ENCODE peak calls at places on chromosomes 6 and 20, in four cellular contexts. A is GM12878, U is K562, N is IMR-90. Y is an unnamed sample.

GRCh38 chr6:15481892-15482291 is 180.9 kb downstream of the DTNBP1 start:
- DNase-seq in N (no peak), A (no peak), U (peak), Y (no peak)

GRCh38 chr6:692858-693736 is at the start of gene EXOC2:
- DNase-seq in A (peak), U (peak), N (peak), Y (peak)

GRCh38 chr20:19735446-19735845 is 22.6 kb upstream of the RIN2 start:
- DNase-seq in A (peak), N (peak), U (no peak), Y (peak)

GRCh38 chr6:75149253-75149652 is 56.6 kb downstream of the COL12A1 start:
- DNase-seq in U (no peak), A (no peak), N (peak), Y (no peak)

GRCh38 chr6:129785081-129785755 is 75.2 kb upstream of the ARHGAP18 start:
- DNase-seq in A (no peak), N (peak), U (no peak), Y (no peak)

GRCh38 chr6:156832166-156832743 is 55.1 kb downstream of the ARID1B start:
- DNase-seq in A (no peak), U (no peak), N (peak), Y (peak)

GRCh38 chr6:168456907-168457771 is 16.2 kb downstream of the SMOC2 start:
- DNase-seq in N (no peak), A (no peak), U (no peak), Y (no peak)

GRCh38 chr6:6315660-6316059 is 4.8 kb downstream of the F13A1 start:
- DNase-seq in U (peak), N (peak), A (no peak), Y (peak)

GRCh38 chr20:35462351-35462750 is 7.0 kb downstream of the CEP250 start:
- DNase-seq in A (no peak), N (no peak), U (peak), Y (no peak)

GRCh38 chr20:25545171-25545570 is 40.2 kb downstream of the NINL start:
- DNase-seq in A (no peak), N (no peak), U (no peak), Y (no peak)

GRCh38 chr20:25547999-25548398 is 37.3 kb downstream of the NINL start:
- DNase-seq in N (no peak), A (no peak), U (no peak), Y (no peak)

GRCh38 chr20:25546048-25546447 is 39.3 kb downstream of the NINL start:
- DNase-seq in A (no peak), U (no peak), N (no peak), Y (no peak)

GRCh38 chr20:25548613-25549086 is 36.7 kb downstream of the NINL start:
- DNase-seq in A (no peak), N (no peak), U (no peak), Y (no peak)

DNA sequence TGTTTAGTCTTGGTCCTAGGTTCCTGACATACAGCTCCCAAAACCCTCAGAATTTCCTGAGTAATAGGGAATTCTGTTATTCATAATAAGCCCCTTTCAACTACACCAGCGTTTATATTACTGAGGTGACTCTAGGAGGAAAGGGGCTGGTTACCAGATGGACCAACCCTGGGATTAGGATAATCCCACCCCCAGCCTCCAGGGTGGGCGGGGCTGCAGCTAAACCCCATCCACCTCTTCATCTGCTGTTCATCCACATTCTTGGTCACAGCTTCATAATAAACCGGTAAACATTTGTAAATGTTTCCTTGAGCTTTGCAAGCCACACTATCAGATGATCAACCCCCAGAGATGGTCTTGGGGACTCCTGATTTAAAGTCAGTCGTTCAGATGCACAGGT is 38.3 kb downstream of the NINL start:
- DNase-seq in U (no peak), N (no peak), A (no peak), Y (no peak)
- TF ChIP-seq ELK1 in U (no peak), N (no peak), A (no peak), Y (no peak)

DNA sequence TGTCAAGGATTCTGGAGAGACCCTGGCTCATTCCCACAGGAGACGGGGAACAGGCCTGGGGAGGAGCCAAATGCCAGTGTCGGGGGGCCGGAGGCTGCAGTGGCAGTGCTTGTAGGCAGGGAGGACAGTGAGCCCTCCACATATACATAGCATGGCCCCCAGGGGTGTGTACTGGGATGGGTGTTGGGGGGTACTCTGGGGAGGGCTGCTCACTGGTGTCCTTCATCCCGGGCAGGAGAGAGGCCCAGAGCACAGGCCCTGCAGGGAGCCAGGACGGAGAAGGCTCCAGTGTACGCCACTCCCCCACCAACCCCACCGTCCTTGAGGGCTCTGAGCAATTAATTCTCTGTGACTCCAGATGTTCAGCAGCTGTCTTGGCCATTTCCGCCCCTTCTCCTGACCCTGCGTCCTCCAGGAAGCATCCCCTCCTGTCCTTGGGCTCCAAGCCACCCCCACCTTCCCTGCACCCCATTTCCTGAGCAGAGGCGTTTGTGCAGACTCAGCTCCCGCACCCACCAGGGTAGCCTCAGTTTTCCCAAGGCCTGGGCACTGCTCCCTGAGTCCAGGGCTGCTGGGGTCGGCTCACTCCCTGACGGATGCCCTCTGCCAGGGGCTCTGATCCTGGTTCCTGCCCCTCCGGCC is 3.4 kb upstream of the ABHD16B start:
- DNase-seq in N (no peak), U (no peak), A (no peak), Y (no peak)
- TF ChIP-seq POLR2A in N (no peak), U (peak), A (no peak), Y (no peak)

DNA sequence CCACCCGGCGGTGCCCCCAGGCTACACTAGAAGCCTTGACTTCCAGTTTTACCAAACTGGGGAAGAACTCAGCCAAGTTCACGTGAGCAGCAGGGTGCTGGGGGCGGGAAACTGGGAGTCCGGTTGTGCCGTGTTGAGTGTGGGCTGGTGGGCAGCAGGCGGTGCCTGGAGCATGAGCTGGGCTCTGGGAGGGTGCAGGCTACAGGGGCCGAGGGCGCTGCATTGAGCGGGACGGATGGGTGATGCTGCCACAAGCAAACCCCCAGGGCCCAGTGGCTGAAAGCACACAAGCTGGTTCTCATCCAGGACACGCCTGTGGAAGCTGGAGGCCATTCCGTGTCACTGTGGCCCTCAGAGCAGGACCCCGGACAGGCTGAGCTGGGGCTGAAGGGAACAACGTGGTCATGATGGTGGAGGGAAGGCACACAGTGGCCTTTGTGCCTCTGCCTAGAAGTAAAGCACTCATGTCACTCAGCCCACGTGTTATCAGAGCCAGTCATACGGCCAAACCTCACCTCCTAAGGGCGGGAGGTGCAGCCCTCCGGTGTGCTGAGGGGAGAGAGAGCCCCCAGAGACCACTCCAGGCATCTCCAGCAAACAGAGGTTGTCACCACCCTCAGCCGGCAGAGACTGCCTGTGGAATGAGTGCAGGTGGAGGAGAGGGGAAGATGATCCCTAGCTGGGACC is 29.5 kb downstream of the RBM38 start:
- DNase-seq in N (no peak), A (no peak), U (peak), Y (no peak)
- TF ChIP-seq USF2 in N (no peak), A (no peak), U (no peak), Y (no peak)

GRCh38 chr6:36624461-36625160 is 30.4 kb downstream of the SRSF3 start:
- DNase-seq in N (no peak), A (no peak), U (no peak), Y (no peak)

GRCh38 chr6:36621371-36621855 is 27.3 kb downstream of the SRSF3 start:
- DNase-seq in A (no peak), U (no peak), N (no peak), Y (no peak)

GRCh38 chr6:36623547-36624459 is 29.6 kb downstream of the SRSF3 start:
- DNase-seq in A (peak), N (peak), U (peak), Y (peak)

GRCh38 chr6:36625161-36625919 is 31.2 kb downstream of the SRSF3 start:
- DNase-seq in N (peak), A (no peak), U (no peak), Y (no peak)

DNA sequence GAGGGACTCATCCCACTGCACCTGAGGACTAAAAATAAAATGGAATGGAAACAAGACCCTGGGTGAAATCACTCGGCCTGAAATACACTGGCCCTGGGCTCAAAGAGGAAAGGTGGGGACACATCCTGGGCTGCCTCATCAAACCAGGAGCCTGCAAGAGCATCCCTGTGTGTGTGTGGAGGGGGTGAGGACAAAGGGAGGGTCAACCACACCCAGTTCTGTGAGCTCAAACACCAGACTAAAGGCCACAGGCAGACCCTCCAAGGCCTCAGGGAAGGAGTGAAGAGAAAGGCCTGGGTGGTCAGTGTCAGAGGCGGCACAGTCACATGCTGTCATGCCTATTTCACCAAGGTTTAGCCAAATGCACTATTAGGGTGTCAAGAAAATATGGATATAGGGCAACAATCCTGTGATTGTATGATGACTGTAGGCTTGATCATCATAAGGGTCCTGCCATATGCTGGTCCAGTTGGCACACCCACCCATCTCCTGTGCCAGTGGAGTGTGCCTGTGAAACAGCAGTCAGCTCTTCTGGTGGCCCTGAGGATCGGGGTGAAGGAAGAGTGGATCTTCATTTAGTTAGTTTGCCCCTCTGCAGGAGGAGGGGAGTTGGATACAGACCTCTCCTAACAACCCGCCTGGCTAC is 28.9 kb downstream of the SRSF3 start:
- DNase-seq in N (no peak), U (no peak), A (no peak), Y (no peak)
- TF ChIP-seq ELK1 in N (no peak), U (no peak), A (no peak), Y (no peak)

Y was measured in A549.